ENCODE peak calls at places on chromosomes 12 and 14, in ten cellular contexts. Y is CD8-positive, alpha-beta memory T cell; J is Karpas-422; K is gastrocnemius medialis; F is mammary epithelial cell; A is GM23248; R is CD4-positive, CD25-positive, alpha-beta regulatory T cell; L is hepatocyte; C is stomach; X is RWPE2. H is an unnamed sample.

GRCh38 chr12:64082866-64083268 is 139.2 kb downstream of the KICS2 start:
- DNase-seq in Y (no peak), L (peak), J (no peak), C (no peak), X (no peak), R (no peak), A (no peak), F (no peak), K (no peak), H (no peak)

GRCh38 chr14:50647282-50647681 is 20.8 kb downstream of the SAV1 start:
- DNase-seq in F (no peak), X (no peak), C (no peak), R (no peak), J (no peak), L (no peak), A (no peak), Y (no peak), K (no peak), H (no peak)

GRCh38 chr12:52604859-52605258 is 3.6 kb upstream of the KRT72 start:
- DNase-seq in C (no peak), F (no peak), K (no peak), J (no peak), A (no peak), Y (no peak), L (no peak), X (no peak), R (peak), H (no peak)

GRCh38 chr12:65695077-65695865 is 129.0 kb upstream of the HMGA2 start:
- DNase-seq in A (peak), R (no peak), K (no peak), L (peak), Y (no peak), C (peak), X (peak), J (no peak), F (peak), H (peak)

GRCh38 chr14:20682127-20682434 is 2.3 kb upstream of the RNASE4 start:
- DNase-seq in F (no peak), Y (no peak), R (no peak), C (peak), J (no peak), X (no peak), L (no peak), A (no peak), K (no peak), H (no peak)

GRCh38 chr12:2364566-2365165 is 311.9 kb downstream of the CACNA1C start:
- DNase-seq in C (no peak), A (no peak), L (no peak), J (no peak), K (no peak), F (peak), Y (no peak), X (no peak), R (no peak), H (no peak)

GRCh38 chr14:59275668-59276067 is 87.2 kb downstream of the DAAM1 start:
- DNase-seq in K (no peak), A (peak), Y (no peak), J (no peak), C (no peak), X (no peak), L (peak), F (peak), R (peak), H (no peak)

GRCh38 chr12:123150273-123150803 is 552 bp downstream of the PITPNM2 start:
- DNase-seq in A (no peak), X (no peak), C (no peak), Y (no peak), J (no peak), K (no peak), F (no peak), L (no peak), R (no peak), H (peak)

GRCh38 chr14:39423793-39424192 is 8.4 kb downstream of the FBXO33 start:
- DNase-seq in Y (no peak), A (no peak), X (no peak), J (no peak), F (no peak), L (no peak), K (no peak), C (no peak), R (no peak), H (no peak)

GRCh38 chr12:2498961-2499500 is 295.7 kb upstream of the FKBP4 start:
- DNase-seq in Y (no peak), C (peak), A (no peak), F (no peak), K (no peak), R (no peak), X (no peak), L (peak), J (no peak), H (no peak)

GRCh38 chr12:52305921-52306705 is 14.8 kb upstream of the KRT81 start:
- DNase-seq in R (no peak), L (no peak), K (no peak), J (no peak), C (no peak), A (no peak), Y (no peak), X (no peak), F (no peak), H (no peak)

GRCh38 chr14:89681086-89682018 is 264.3 kb upstream of the FOXN3 start:
- DNase-seq in C (no peak), K (no peak), A (no peak), F (no peak), L (no peak), Y (peak), J (no peak), R (peak), X (no peak), H (no peak)

GRCh38 chr14:75399819-75400678 is 27.8 kb upstream of the JDP2 start:
- DNase-seq in K (peak), F (peak), R (peak), A (peak), C (peak), X (peak), Y (no peak), J (no peak), L (peak), H (peak)

GRCh38 chr14:71143391-71144290 is 236.4 kb downstream of the PCNX1 start:
- DNase-seq in C (no peak), A (peak), K (no peak), X (peak), F (peak), L (peak), J (no peak), Y (peak), R (peak), H (no peak)

GRCh38 chr12:21169878-21170472 is 39.0 kb downstream of the SLCO1B1 start:
- DNase-seq in F (peak), L (peak), K (no peak), X (no peak), J (peak), Y (no peak), C (peak), A (peak), R (peak), H (peak)

GRCh38 chr14:70317969-70318634 is 41.4 kb downstream of the COX16 start:
- DNase-seq in A (peak), J (peak), F (peak), L (peak), R (no peak), Y (no peak), K (no peak), C (peak), X (no peak), H (peak)

GRCh38 chr12:55619352-55620138 is 17.1 kb upstream of the OR10P1 start:
- DNase-seq in Y (peak), F (peak), X (no peak), L (peak), K (no peak), A (peak), C (no peak), J (peak), R (peak), H (peak)

GRCh38 chr12:88578821-88579518 is 1.3 kb downstream of the KITLG start:
- DNase-seq in A (peak), J (no peak), K (no peak), Y (no peak), C (no peak), X (no peak), F (peak), R (no peak), L (peak), H (no peak)

GRCh38 chr14:101960225-101960624 is 4.1 kb upstream of the DYNC1H1 start:
- DNase-seq in A (peak), K (no peak), Y (peak), L (no peak), X (no peak), F (no peak), J (peak), C (no peak), R (peak), H (no peak)

GRCh38 chr12:96400631-96401060 is 407 bp upstream of the CDK17 start:
- DNase-seq in F (peak), Y (no peak), K (no peak), A (peak), C (no peak), X (no peak), J (no peak), L (no peak), R (peak), H (no peak)

GRCh38 chr14:68749487-68750475 is 43.1 kb downstream of the ZFP36L1 start:
- DNase-seq in Y (no peak), A (no peak), K (no peak), F (no peak), J (no peak), L (peak), R (no peak), X (no peak), C (no peak), H (no peak)

GRCh38 chr12:128695697-128696096 is 128.1 kb downstream of the SLC15A4 start:
- DNase-seq in R (no peak), C (no peak), Y (no peak), X (no peak), L (no peak), A (no peak), F (no peak), K (no peak), J (no peak), H (no peak)

GRCh38 chr12:49146406-49146805 is 15.2 kb upstream of the TUBA1B start:
- DNase-seq in L (no peak), Y (no peak), F (no peak), C (no peak), J (no peak), K (no peak), R (no peak), A (peak), X (no peak), H (no peak)

GRCh38 chr12:26383041-26383440 is 187.7 kb downstream of the SSPN start:
- DNase-seq in R (no peak), F (no peak), X (no peak), A (no peak), L (no peak), K (no peak), C (no peak), Y (no peak), J (no peak), H (no peak)

GRCh38 chr14:76956253-76957090 is 72.0 kb downstream of the IRF2BPL start:
- DNase-seq in Y (peak), A (peak), R (peak), K (peak), C (peak), X (peak), F (peak), L (peak), J (peak), H (peak)

GRCh38 chr12:69553626-69554248 is 31.5 kb upstream of the CCT2 start:
- DNase-seq in J (peak), K (no peak), R (no peak), A (peak), L (peak), X (no peak), C (no peak), Y (no peak), F (peak), H (no peak)

GRCh38 chr14:22478247-22478646 is 110.8 kb downstream of the DAD1 start:
- DNase-seq in Y (no peak), R (no peak), J (no peak), C (no peak), K (no peak), F (no peak), X (no peak), L (no peak), A (no peak), H (no peak)

GRCh38 chr12:128524439-128524838 is 257.5 kb downstream of the TMEM132C start:
- DNase-seq in A (no peak), K (no peak), C (no peak), Y (no peak), X (no peak), J (no peak), R (no peak), F (no peak), L (no peak), H (no peak)

GRCh38 chr12:82912406-82912805 is 225.7 kb downstream of the TMTC2 start:
- DNase-seq in X (no peak), K (no peak), C (no peak), L (peak), R (no peak), Y (no peak), A (peak), F (peak), J (no peak), H (no peak)

GRCh38 chr14:38224328-38224727 is 16.6 kb downstream of the SSTR1 start:
- DNase-seq in Y (no peak), L (no peak), C (no peak), X (no peak), J (no peak), F (no peak), K (no peak), A (no peak), R (no peak), H (no peak)
- H3K4me3 ChIP-seq in Y (no peak), L (no peak), C (no peak), X (no peak), J (no peak), F (no peak), K (no peak), A (no peak), R (no peak), H (no peak)

GRCh38 chr12:11765817-11766794 is 116.6 kb downstream of the ETV6 start:
- DNase-seq in X (no peak), C (no peak), J (no peak), Y (peak), F (peak), A (peak), R (peak), K (no peak), L (no peak), H (no peak)

GRCh38 chr12:11762723-11763326 is 113.4 kb downstream of the ETV6 start:
- DNase-seq in C (no peak), J (no peak), R (no peak), L (no peak), Y (no peak), A (peak), F (no peak), X (no peak), K (no peak), H (no peak)

GRCh38 chr12:11761869-11762567 is 112.5 kb downstream of the ETV6 start:
- DNase-seq in X (no peak), A (no peak), J (no peak), R (no peak), Y (no peak), L (no peak), C (no peak), K (no peak), F (no peak), H (no peak)

GRCh38 chr12:11765421-11765816 is 115.9 kb downstream of the ETV6 start:
- DNase-seq in C (no peak), F (no peak), K (no peak), L (no peak), Y (no peak), A (peak), R (no peak), J (no peak), X (no peak), H (no peak)

DNA sequence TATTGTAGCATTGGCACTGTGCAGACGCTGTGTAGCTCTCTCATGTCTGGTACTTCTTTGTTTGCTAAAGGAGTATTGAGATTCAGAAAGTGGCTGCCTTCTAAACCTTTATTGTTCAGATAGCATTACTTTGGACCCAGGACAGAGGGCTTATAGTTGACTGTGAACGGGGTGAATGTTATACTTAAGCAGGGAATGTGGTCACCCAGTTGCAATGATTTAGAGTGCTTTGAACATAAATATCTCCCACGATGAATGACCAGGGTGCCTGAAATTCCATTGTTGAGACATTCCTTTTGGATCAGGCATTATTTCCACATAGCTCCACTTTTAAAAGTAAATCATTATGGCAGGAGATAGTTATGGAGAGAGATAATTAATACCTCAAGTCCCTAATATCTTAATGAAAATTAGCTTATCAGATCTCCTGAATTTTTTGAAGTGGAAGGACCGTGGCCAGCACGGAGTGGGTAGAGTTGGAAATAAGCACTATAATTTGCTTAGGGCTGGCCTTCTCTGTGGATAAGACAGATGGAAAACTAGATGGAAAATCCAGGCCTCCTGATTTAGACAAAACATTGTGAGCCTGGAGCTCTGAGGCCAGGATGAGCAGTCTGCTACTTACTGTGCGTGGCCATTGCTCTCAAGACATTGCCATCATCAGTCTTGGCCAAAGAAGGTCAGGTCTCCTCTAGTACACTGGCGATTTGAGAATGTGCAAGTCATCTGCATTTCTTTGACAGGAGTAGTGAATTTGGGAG is 114.5 kb downstream of the ETV6 start:
- DNase-seq in K (no peak), J (no peak), L (no peak), Y (no peak), C (no peak), R (no peak), A (peak), X (no peak), F (no peak), H (no peak)
- H3K27ac ChIP-seq in K (no peak), J (no peak), L (peak), Y (no peak), C (peak), R (no peak), A (peak), X (no peak), F (no peak), H (peak)

DNA sequence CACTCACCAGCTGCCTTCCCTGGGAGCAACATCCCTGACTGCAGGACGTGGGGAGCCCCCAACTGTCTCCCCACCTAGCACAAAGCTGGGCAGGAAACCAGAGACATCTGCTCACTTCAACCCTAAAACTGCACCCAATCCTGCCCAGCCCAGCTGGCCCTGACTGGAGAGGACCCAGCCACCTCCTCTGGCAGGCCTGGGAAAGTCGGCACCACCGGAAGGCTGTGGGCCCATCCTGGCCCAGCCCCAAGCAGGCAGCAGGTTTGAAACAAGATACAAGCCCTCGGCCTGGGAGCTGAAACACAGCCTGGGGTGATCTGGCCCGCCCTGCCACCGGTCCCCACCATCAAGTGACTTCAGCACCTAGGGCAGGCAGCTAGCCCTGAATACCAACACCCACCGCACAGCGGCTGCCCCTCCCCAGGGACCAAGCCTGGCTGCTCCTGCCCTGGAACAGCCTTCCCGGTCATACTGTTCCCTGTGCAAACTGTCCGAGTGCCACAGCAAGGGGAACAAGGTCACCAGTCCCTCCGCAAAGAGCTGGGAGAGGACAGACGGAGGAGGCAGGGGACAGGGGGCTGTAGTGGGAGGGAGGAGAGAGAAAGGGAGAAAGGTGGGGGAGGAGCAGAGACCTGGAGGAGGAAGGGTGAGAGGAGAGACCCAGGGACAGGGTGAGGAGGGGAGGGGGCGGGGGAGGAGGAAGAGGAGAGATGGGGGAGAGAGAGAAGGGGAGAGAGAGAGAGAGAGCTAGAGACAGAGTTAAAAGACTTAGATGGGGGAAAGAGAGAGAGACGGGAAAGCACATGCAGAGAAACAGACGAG is 115.7 kb downstream of the RFLNA start:
- DNase-seq in F (no peak), C (no peak), K (no peak), J (no peak), R (no peak), Y (no peak), X (no peak), L (no peak), A (peak), H (peak)
- H3K4me3 ChIP-seq in F (no peak), C (no peak), K (no peak), J (no peak), R (no peak), Y (no peak), X (no peak), L (no peak), A (no peak), H (no peak)

DNA sequence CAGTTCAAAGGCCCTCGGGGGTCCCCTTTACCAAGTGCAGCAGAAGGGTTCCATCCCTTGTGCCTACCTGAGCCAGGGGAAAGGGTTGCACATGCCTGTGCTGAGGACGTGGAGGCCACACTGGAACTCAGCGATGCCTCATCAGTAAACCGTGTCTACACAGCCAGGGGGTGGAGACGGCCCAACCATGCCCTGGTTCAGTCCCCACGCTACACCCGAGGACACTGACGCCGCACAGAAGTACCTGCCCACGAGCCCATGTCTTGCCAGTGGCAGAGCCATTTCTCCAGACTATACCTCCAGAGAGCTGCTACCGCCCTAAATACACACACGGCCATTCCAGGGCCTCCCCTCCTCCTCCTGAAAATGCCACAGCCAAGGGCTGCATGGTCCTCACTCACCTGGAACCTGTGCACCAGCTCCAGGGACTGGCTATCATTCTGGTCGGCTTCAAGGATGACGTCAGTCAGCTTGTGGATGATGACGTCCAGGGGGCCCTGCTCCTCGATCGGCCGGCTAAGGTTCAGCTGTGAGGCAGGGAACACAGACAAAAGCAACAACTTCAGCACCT is 93.4 kb downstream of the CHGA start:
- DNase-seq in L (no peak), K (no peak), A (no peak), Y (no peak), F (no peak), X (no peak), J (no peak), R (no peak), C (no peak), H (no peak)
- H3K27ac ChIP-seq in L (no peak), K (peak), A (no peak), Y (no peak), F (no peak), X (no peak), J (no peak), R (no peak), C (no peak), H (no peak)

GRCh38 chr12:56721721-56722120 is 3.4 kb downstream of the NACA start:
- DNase-seq in X (no peak), C (no peak), F (no peak), R (no peak), A (no peak), Y (no peak), K (no peak), J (no peak), L (no peak), H (no peak)
- H3K4me3 ChIP-seq in X (no peak), C (no peak), F (peak), R (peak), A (peak), Y (peak), K (peak), J (peak), L (no peak), H (peak)

DNA sequence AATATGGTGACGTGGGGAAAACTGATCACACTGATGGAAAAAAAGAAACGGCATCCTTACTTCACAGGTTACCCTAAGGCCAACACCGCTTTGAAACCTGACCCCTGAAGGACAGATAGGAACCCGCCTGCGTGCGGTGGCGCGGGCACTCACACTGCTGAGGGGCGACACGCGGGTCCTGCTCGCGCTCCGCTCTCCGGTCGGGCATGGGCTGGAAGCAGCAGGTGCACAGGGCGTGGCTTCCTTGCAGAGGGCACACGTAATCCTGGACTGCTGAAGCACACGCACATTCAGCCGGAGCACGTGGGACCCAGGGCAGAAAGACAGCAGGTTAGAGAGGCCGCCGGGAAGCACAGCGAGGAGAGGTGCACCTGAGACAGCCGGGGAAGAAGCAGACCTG is 22.8 kb upstream of the GOLGA3 start:
- DNase-seq in K (no peak), A (no peak), J (no peak), X (no peak), L (no peak), R (no peak), Y (no peak), F (no peak), C (no peak), H (no peak)
- H3K27ac ChIP-seq in K (no peak), A (no peak), J (no peak), X (no peak), L (no peak), R (no peak), Y (no peak), F (no peak), C (no peak), H (no peak)

GRCh38 chr14:100470523-100470897 is 116.7 kb downstream of the BEGAIN start:
- DNase-seq in Y (no peak), K (no peak), J (peak), F (no peak), C (no peak), R (no peak), A (no peak), X (no peak), L (no peak), H (no peak)
- H3K4me3 ChIP-seq in Y (no peak), K (no peak), J (no peak), F (no peak), C (no peak), R (no peak), A (no peak), X (no peak), L (no peak), H (no peak)